ENCODE peak calls at places on chromosomes 5 and 9, in five cellular contexts. One of them, this sample, is unnamed.

GRCh38 chr5:16773990-16774389 is 157.2 kb upstream of the RETREG1 start:
- DNase-seq in GM12878: no peak
- DNase-seq in K562: no peak
- DNase-seq in H1: no peak
- DNase-seq in HepG2: no peak
- DNase-seq in this sample: no peak

GRCh38 chr9:104009853-104010252 is 84.3 kb upstream of the SMC2 start:
- DNase-seq in GM12878: no peak
- DNase-seq in K562: no peak
- DNase-seq in H1: no peak
- DNase-seq in HepG2: no peak
- DNase-seq in this sample: no peak

GRCh38 chr5:148768801-148769415 is 57.5 kb upstream of the ADRB2 start:
- DNase-seq in GM12878: no peak
- DNase-seq in K562: no peak
- DNase-seq in H1: no peak
- DNase-seq in HepG2: no peak
- DNase-seq in this sample: no peak

GRCh38 chr9:116895956-116896355 is 208.9 kb downstream of the TRIM32 start:
- DNase-seq in GM12878: no peak
- DNase-seq in K562: no peak
- DNase-seq in H1: no peak
- DNase-seq in HepG2: no peak
- DNase-seq in this sample: no peak

GRCh38 chr9:126418608-126419007 is 92.0 kb downstream of the MVB12B start:
- DNase-seq in GM12878: no peak
- DNase-seq in K562: no peak
- DNase-seq in H1: no peak
- DNase-seq in HepG2: no peak
- DNase-seq in this sample: no peak

GRCh38 chr5:17257705-17258273 is 40.4 kb downstream of the BASP1 start:
- DNase-seq in GM12878: peak
- DNase-seq in K562: no peak
- DNase-seq in H1: no peak
- DNase-seq in HepG2: no peak
- DNase-seq in this sample: no peak

GRCh38 chr5:1494780-1495524 is 28.8 kb downstream of the LPCAT1 start:
- DNase-seq in GM12878: peak
- DNase-seq in K562: no peak
- DNase-seq in H1: no peak
- DNase-seq in HepG2: no peak
- DNase-seq in this sample: no peak

GRCh38 chr5:69261034-69261433 is 26.3 kb downstream of the CDK7 start:
- DNase-seq in GM12878: no peak
- DNase-seq in K562: no peak
- DNase-seq in H1: no peak
- DNase-seq in HepG2: no peak
- DNase-seq in this sample: no peak

GRCh38 chr9:129221233-129221632 is 43.2 kb upstream of the IER5L start:
- DNase-seq in GM12878: no peak
- DNase-seq in K562: no peak
- DNase-seq in H1: no peak
- DNase-seq in HepG2: no peak
- DNase-seq in this sample: no peak

GRCh38 chr5:158874814-158875213 is 224.9 kb downstream of the EBF1 start:
- DNase-seq in GM12878: no peak
- DNase-seq in K562: no peak
- DNase-seq in H1: no peak
- DNase-seq in HepG2: no peak
- DNase-seq in this sample: no peak

GRCh38 chr5:140966293-140967225 is at the start of gene PCDHAC2:
- DNase-seq in GM12878: no peak
- DNase-seq in K562: no peak
- DNase-seq in H1: no peak
- DNase-seq in HepG2: no peak
- DNase-seq in this sample: peak

GRCh38 chr5:149732500-149733128 is 2.5 kb downstream of the PPARGC1B start:
- DNase-seq in GM12878: no peak
- DNase-seq in K562: peak
- DNase-seq in H1: no peak
- DNase-seq in HepG2: peak
- DNase-seq in this sample: peak

GRCh38 chr9:78866228-78867132 is 569.6 kb downstream of the PSAT1 start:
- DNase-seq in GM12878: no peak
- DNase-seq in K562: no peak
- DNase-seq in H1: no peak
- DNase-seq in HepG2: peak
- DNase-seq in this sample: no peak

GRCh38 chr5:141519605-141520288 is 30.9 kb downstream of the PCDHGC5 start:
- DNase-seq in GM12878: no peak
- DNase-seq in K562: no peak
- DNase-seq in H1: no peak
- DNase-seq in HepG2: no peak
- DNase-seq in this sample: no peak

GRCh38 chr5:74567351-74567870 is 73.1 kb downstream of the ENC1 start:
- DNase-seq in GM12878: no peak
- DNase-seq in K562: no peak
- DNase-seq in H1: no peak
- DNase-seq in HepG2: no peak
- DNase-seq in this sample: no peak

GRCh38 chr5:144698454-144698853 is 527.8 kb downstream of the KCTD16 start:
- DNase-seq in GM12878: no peak
- DNase-seq in K562: no peak
- DNase-seq in H1: no peak
- DNase-seq in HepG2: no peak
- DNase-seq in this sample: peak

GRCh38 chr9:101462558-101462957 is 27.0 kb upstream of the ALDOB start:
- DNase-seq in GM12878: no peak
- DNase-seq in K562: peak
- DNase-seq in H1: peak
- DNase-seq in HepG2: no peak
- DNase-seq in this sample: peak

GRCh38 chr9:82020341-82020740 is 31.8 kb downstream of the SPATA31D1 start:
- DNase-seq in GM12878: no peak
- DNase-seq in K562: no peak
- DNase-seq in H1: no peak
- DNase-seq in HepG2: no peak
- DNase-seq in this sample: no peak

GRCh38 chr5:151569132-151570046 is 21.7 kb downstream of the FAT2 start:
- DNase-seq in GM12878: peak
- DNase-seq in K562: no peak
- DNase-seq in H1: no peak
- DNase-seq in HepG2: no peak
- DNase-seq in this sample: no peak

GRCh38 chr5:159448841-159449407 is 118.6 kb upstream of the IL12B start:
- DNase-seq in GM12878: no peak
- DNase-seq in K562: no peak
- DNase-seq in H1: no peak
- DNase-seq in HepG2: no peak
- DNase-seq in this sample: no peak

GRCh38 chr5:57581222-57581621 is 98.6 kb upstream of the ACTBL2 start:
- DNase-seq in GM12878: no peak
- DNase-seq in K562: no peak
- DNase-seq in H1: no peak
- DNase-seq in HepG2: no peak
- DNase-seq in this sample: no peak
- H3K27ac ChIP-seq in GM12878: no peak
- H3K27ac ChIP-seq in K562: no peak
- H3K27ac ChIP-seq in H1: no peak
- H3K27ac ChIP-seq in HepG2: no peak
- H3K27ac ChIP-seq in this sample: no peak

GRCh38 chr5:176583076-176583475 is 26.9 kb downstream of the GPRIN1 start:
- DNase-seq in GM12878: no peak
- DNase-seq in K562: no peak
- DNase-seq in H1: no peak
- DNase-seq in HepG2: no peak
- DNase-seq in this sample: no peak
- TF ChIP-seq CREB1 in GM12878: no peak
- TF ChIP-seq CREB1 in K562: no peak
- TF ChIP-seq CREB1 in H1: no peak
- TF ChIP-seq CREB1 in HepG2: no peak
- TF ChIP-seq CREB1 in this sample: no peak

GRCh38 chr5:147348046-147348445 is 113.2 kb downstream of the STK32A start:
- DNase-seq in GM12878: no peak
- DNase-seq in K562: no peak
- DNase-seq in H1: no peak
- DNase-seq in HepG2: no peak
- DNase-seq in this sample: no peak

GRCh38 chr5:147346006-147346561 is 111.3 kb downstream of the STK32A start:
- DNase-seq in GM12878: no peak
- DNase-seq in K562: no peak
- DNase-seq in H1: no peak
- DNase-seq in HepG2: no peak
- DNase-seq in this sample: peak

GRCh38 chr5:147349241-147349640 is 114.4 kb downstream of the STK32A start:
- DNase-seq in GM12878: no peak
- DNase-seq in K562: no peak
- DNase-seq in H1: no peak
- DNase-seq in HepG2: no peak
- DNase-seq in this sample: no peak

GRCh38 chr5:147341382-147341781 is 106.6 kb downstream of the STK32A start:
- DNase-seq in GM12878: no peak
- DNase-seq in K562: no peak
- DNase-seq in H1: no peak
- DNase-seq in HepG2: no peak
- DNase-seq in this sample: no peak

DNA sequence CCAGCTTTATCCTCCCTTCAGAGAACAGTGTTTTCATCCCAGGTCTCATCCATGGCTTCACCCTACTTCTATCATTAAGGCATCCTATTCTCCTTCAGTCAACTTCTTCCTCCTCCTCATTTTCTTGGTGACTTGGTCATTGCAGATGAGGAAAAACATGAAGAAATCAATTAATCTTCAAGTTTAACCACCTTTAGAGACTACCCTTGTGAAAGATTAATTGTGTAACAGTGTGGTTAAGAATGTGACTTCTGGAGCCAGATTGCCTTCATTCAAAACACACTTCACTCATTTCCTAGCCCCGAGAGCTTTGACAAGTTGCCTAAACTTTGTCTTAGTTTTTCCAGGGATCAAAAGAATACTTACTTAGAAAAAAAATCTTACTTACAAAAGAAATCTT is 110.0 kb downstream of the STK32A start:
- DNase-seq in GM12878: no peak
- DNase-seq in K562: no peak
- DNase-seq in H1: no peak
- DNase-seq in HepG2: no peak
- DNase-seq in this sample: no peak
- TF ChIP-seq CTCF in GM12878: no peak
- TF ChIP-seq CTCF in K562: no peak
- TF ChIP-seq CTCF in H1: no peak
- TF ChIP-seq CTCF in HepG2: no peak
- TF ChIP-seq CTCF in this sample: no peak

DNA sequence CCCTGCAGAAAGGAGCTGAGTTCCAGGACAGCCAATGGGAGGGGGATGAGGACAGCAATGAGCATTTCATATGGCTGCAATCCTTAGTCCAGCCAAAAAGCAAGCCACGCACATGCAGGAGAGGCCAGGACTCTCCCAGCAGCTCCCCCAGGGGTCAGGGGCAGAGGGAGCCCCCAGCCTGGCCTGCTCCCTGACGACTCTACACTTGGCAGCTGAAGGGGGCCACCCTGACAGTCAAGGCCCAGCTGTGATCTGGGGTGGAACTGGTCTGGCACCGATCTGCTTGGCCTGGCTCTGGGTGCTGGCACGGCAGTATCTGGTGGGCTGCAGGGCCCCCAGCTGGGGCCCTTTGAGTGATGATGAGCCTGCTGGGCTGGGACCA is 118.1 kb downstream of the ADAMTS2 start:
- DNase-seq in GM12878: no peak
- DNase-seq in K562: no peak
- DNase-seq in H1: no peak
- DNase-seq in HepG2: no peak
- DNase-seq in this sample: no peak
- H3K27ac ChIP-seq in GM12878: no peak
- H3K27ac ChIP-seq in K562: no peak
- H3K27ac ChIP-seq in H1: no peak
- H3K27ac ChIP-seq in HepG2: no peak
- H3K27ac ChIP-seq in this sample: no peak

GRCh38 chr5:57834829-57835554 is 352.4 kb upstream of the ACTBL2 start:
- DNase-seq in GM12878: no peak
- DNase-seq in K562: no peak
- DNase-seq in H1: no peak
- DNase-seq in HepG2: peak
- DNase-seq in this sample: peak
- TF ChIP-seq CREB1 in GM12878: no peak
- TF ChIP-seq CREB1 in K562: no peak
- TF ChIP-seq CREB1 in H1: no peak
- TF ChIP-seq CREB1 in HepG2: no peak
- TF ChIP-seq CREB1 in this sample: no peak

GRCh38 chr9:7053903-7054302 is 296.1 kb downstream of the KDM4C start:
- DNase-seq in GM12878: no peak
- DNase-seq in K562: no peak
- DNase-seq in H1: no peak
- DNase-seq in HepG2: no peak
- DNase-seq in this sample: peak
- TF ChIP-seq CTCF in GM12878: no peak
- TF ChIP-seq CTCF in K562: no peak
- TF ChIP-seq CTCF in H1: peak
- TF ChIP-seq CTCF in HepG2: no peak
- TF ChIP-seq CTCF in this sample: peak

DNA sequence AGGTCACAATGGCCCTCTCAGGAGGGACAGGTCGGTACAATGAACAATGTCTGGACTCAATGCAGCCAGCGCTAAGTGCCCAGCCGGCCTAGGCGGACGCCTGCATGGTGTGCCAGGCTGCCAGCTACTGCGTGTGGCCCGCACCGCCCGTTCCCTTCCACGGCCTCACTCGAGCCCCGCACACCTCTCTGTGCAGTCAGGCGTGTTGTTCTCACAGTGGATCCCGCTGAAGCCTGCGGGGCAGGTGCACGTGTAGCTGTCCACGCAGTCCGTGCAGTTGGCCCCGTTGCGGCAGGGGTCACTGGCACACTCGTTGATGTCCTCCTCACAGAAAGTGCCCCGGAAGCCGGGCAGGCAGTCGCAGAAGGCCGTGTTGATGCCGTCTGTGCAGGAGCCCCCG is 26.7 kb upstream of the SEC16A start:
- DNase-seq in GM12878: no peak
- DNase-seq in K562: no peak
- DNase-seq in H1: no peak
- DNase-seq in HepG2: no peak
- DNase-seq in this sample: no peak
- H3K27ac ChIP-seq in GM12878: no peak
- H3K27ac ChIP-seq in K562: no peak
- H3K27ac ChIP-seq in H1: no peak
- H3K27ac ChIP-seq in HepG2: no peak
- H3K27ac ChIP-seq in this sample: no peak